ENCODE peak calls at places on chromosomes 1 and 21, in ten cellular contexts. D is GM23338, H is GM12891, V is HCT116, U is HepG2, X is Panc1, F is HL-60, P is GM12892, T is vagina, G is suprapubic skin. W is an unnamed sample.

GRCh38 chr21:41640756-41641509 is 125.9 kb downstream of the RIPK4 start:
- DNase-seq in D (no peak), H (no peak), V (no peak), U (no peak), X (no peak), F (no peak), P (no peak), T (no peak), G (peak), W (no peak)

GRCh38 chr1:230696722-230697432 is 17.0 kb downstream of the AGT start:
- DNase-seq in D (no peak), H (no peak), V (no peak), U (no peak), X (no peak), F (no peak), P (no peak), T (no peak), G (no peak), W (no peak)

GRCh38 chr1:78375996-78376395 is 114.8 kb upstream of the PTGFR start:
- DNase-seq in D (no peak), H (no peak), V (no peak), U (no peak), X (no peak), F (no peak), P (no peak), T (no peak), G (no peak), W (no peak)

GRCh38 chr1:48674641-48675040 is 102.0 kb downstream of the BEND5 start:
- DNase-seq in D (no peak), H (no peak), V (no peak), U (no peak), X (no peak), F (no peak), P (no peak), T (no peak), G (no peak), W (no peak)

GRCh38 chr1:2049517-2050481 is at the start of gene PRKCZ:
- DNase-seq in D (peak), H (peak), V (peak), U (peak), X (no peak), F (no peak), P (peak), T (no peak), G (no peak), W (peak)

GRCh38 chr21:16072692-16073091 is 342.9 kb downstream of the USP25 start:
- DNase-seq in D (no peak), H (no peak), V (no peak), U (no peak), X (no peak), F (no peak), P (no peak), T (no peak), G (no peak), W (no peak)

GRCh38 chr1:115183158-115183557 is 93.9 kb upstream of the TSPAN2 start:
- DNase-seq in D (peak), H (no peak), V (no peak), U (no peak), X (no peak), F (no peak), P (no peak), T (no peak), G (no peak), W (no peak)

GRCh38 chr1:118136511-118136937 is 48.5 kb downstream of the SPAG17 start:
- DNase-seq in D (no peak), H (peak), V (no peak), U (no peak), X (no peak), F (no peak), P (peak), T (no peak), G (no peak), W (no peak)

GRCh38 chr1:110477445-110477957 is 26.6 kb downstream of the PROK1 start:
- DNase-seq in D (peak), H (no peak), V (peak), U (no peak), X (no peak), F (no peak), P (no peak), T (no peak), G (no peak), W (no peak)

GRCh38 chr1:151060241-151061011 is at the start of gene MLLT11:
- DNase-seq in D (peak), H (no peak), V (no peak), U (no peak), X (no peak), F (no peak), P (no peak), T (no peak), G (no peak), W (no peak)

GRCh38 chr1:6536291-6536690 is 18.0 kb downstream of the NOL9 start:
- DNase-seq in D (no peak), H (no peak), V (no peak), U (no peak), X (no peak), F (no peak), P (no peak), T (no peak), G (no peak), W (no peak)

GRCh38 chr1:204751480-204751879 is 65.9 kb upstream of the LRRN2 start:
- DNase-seq in D (no peak), H (no peak), V (no peak), U (no peak), X (no peak), F (no peak), P (no peak), T (no peak), G (peak), W (no peak)

GRCh38 chr1:147243228-147243685 is 773 bp downstream of the CHD1L start:
- DNase-seq in D (peak), H (no peak), V (no peak), U (peak), X (no peak), F (peak), P (peak), T (no peak), G (no peak), W (no peak)

GRCh38 chr1:22814176-22815042 is 103.8 kb downstream of the EPHB2 start:
- DNase-seq in D (no peak), H (no peak), V (no peak), U (no peak), X (no peak), F (no peak), P (no peak), T (no peak), G (no peak), W (no peak)
- TF ChIP-seq POLR2AphosphoS5 in D (no peak), H (no peak), V (no peak), U (no peak), X (no peak), F (no peak), P (no peak), T (no peak), G (no peak), W (no peak)

DNA sequence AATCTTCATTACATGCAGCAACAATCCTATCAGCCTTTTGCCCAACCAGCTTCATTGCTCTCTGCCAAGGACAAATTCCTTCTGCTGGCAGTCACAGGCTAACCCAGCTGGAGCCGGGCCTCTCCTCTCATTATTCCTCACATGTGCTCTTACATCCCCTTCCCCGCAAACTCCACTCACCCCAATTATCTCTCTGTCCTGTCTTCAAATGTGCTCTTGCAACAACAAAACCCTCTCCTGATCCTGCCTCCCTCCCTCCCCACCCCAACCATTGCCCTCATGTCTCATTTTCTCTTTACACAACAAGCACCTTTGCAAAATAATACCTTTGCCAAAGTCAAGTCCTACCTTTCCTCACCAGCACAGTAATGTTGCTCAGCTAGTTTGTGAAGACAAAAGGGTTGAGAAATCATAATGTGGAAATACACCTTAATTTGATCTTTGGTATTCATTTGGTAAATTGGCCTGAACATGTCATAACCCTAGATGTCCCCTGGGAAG is 36.0 kb upstream of the DHCR24 start:
- DNase-seq in D (no peak), H (no peak), V (no peak), U (peak), X (no peak), F (no peak), P (no peak), T (no peak), G (no peak), W (peak)
- TF ChIP-seq POLR2AphosphoS5 in D (no peak), H (no peak), V (no peak), U (no peak), X (no peak), F (no peak), P (no peak), T (peak), G (no peak), W (no peak)

DNA sequence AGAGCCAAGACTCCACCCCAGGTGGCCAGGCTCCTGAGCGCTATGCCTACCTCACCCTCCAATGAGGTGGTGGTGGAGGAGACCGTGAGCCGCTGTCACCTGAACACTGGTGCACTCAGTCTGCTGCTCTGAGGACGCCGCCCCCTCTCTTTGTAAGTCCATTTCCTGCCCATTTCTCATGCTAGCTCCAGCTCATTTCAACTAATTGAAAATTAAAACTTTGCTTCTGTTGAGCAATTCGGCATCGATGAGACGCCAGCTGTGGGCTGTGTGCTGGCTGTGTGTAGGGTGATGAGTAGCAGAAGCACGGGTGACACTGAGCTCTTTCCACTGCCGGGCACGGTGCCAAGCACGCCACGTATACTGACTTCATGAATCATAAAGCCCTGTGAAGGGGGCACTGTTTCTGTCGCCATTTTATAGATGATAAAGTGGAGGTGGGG is 11.2 kb downstream of the TNFRSF1B start:
- DNase-seq in D (peak), H (no peak), V (peak), U (no peak), X (no peak), F (peak), P (no peak), T (no peak), G (no peak), W (no peak)
- TF ChIP-seq POLR2AphosphoS5 in D (no peak), H (no peak), V (no peak), U (no peak), X (no peak), F (no peak), P (no peak), T (no peak), G (no peak), W (no peak)

DNA sequence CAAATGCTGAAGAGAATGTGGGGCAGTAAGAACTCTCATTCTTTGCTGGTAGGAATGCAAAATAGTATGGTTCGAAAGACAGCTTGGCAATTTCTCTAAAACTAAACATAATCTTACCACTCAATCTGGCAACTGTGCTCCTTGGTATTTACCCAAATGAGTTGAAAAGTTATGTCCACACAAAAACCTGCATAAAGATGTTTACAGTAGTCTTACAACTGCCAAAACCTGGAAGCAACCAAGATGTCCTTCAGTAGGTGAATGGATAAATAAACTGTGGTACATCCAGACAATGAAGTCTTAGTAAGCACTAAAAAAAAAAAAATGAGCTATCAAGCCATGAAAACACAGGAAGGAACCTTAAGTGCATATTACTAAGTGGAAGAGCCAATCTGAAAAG is 26.4 kb downstream of the TARBP1 start:
- DNase-seq in D (no peak), H (no peak), V (no peak), U (no peak), X (no peak), F (no peak), P (no peak), T (no peak), G (no peak), W (no peak)
- TF ChIP-seq POLR2AphosphoS5 in D (no peak), H (no peak), V (no peak), U (no peak), X (no peak), F (no peak), P (no peak), T (no peak), G (no peak), W (no peak)

GRCh38 chr1:30779294-30780071 is 21.9 kb upstream of the LAPTM5 start:
- DNase-seq in D (peak), H (peak), V (peak), U (peak), X (peak), F (peak), P (peak), T (no peak), G (peak), W (peak)
- TF ChIP-seq POLR2AphosphoS5 in D (no peak), H (no peak), V (no peak), U (no peak), X (no peak), F (no peak), P (no peak), T (no peak), G (no peak), W (no peak)

DNA sequence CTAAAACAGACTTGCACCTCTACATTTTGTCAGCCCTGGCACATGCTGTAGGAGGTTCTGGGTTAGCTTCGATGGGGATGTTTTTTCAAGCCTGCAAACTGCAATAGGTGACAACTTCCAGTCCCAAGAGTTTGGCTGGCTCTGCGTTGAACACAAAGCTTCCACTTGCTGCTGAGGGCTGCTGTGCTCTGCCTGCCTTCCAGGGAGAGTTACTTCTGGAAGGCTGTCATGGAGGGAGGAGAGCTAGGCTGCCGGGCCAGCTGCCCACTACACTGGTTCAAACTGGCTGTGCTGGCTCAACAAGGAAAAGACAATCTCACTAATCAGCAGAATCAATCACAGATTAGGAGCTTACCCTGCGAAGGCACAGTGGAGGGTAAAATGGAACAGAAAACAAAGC is 46.7 kb upstream of the PPP2R5A start:
- DNase-seq in D (no peak), H (no peak), V (no peak), U (no peak), X (no peak), F (no peak), P (no peak), T (no peak), G (no peak), W (peak)
- TF ChIP-seq POLR2AphosphoS5 in D (no peak), H (no peak), V (no peak), U (no peak), X (no peak), F (no peak), P (no peak), T (no peak), G (no peak), W (no peak)

GRCh38 chr1:119160435-119160834 is 20.0 kb upstream of the WARS2 start:
- DNase-seq in D (no peak), H (no peak), V (no peak), U (no peak), X (no peak), F (no peak), P (no peak), T (no peak), G (no peak), W (no peak)

GRCh38 chr1:119163396-119163795 is 22.9 kb upstream of the WARS2 start:
- DNase-seq in D (no peak), H (no peak), V (no peak), U (no peak), X (no peak), F (no peak), P (no peak), T (no peak), G (no peak), W (no peak)

GRCh38 chr1:119159963-119160362 is 19.5 kb upstream of the WARS2 start:
- DNase-seq in D (no peak), H (no peak), V (no peak), U (no peak), X (no peak), F (no peak), P (no peak), T (no peak), G (no peak), W (no peak)

GRCh38 chr1:119159096-119159495 is 18.6 kb upstream of the WARS2 start:
- DNase-seq in D (no peak), H (no peak), V (no peak), U (no peak), X (no peak), F (no peak), P (no peak), T (no peak), G (no peak), W (no peak)

GRCh38 chr1:119160851-119161250 is 20.4 kb upstream of the WARS2 start:
- DNase-seq in D (no peak), H (no peak), V (no peak), U (no peak), X (no peak), F (no peak), P (no peak), T (no peak), G (no peak), W (no peak)
- TF ChIP-seq POLR2AphosphoS5 in D (no peak), H (no peak), V (no peak), U (no peak), X (no peak), F (no peak), P (no peak), T (no peak), G (no peak), W (no peak)

DNA sequence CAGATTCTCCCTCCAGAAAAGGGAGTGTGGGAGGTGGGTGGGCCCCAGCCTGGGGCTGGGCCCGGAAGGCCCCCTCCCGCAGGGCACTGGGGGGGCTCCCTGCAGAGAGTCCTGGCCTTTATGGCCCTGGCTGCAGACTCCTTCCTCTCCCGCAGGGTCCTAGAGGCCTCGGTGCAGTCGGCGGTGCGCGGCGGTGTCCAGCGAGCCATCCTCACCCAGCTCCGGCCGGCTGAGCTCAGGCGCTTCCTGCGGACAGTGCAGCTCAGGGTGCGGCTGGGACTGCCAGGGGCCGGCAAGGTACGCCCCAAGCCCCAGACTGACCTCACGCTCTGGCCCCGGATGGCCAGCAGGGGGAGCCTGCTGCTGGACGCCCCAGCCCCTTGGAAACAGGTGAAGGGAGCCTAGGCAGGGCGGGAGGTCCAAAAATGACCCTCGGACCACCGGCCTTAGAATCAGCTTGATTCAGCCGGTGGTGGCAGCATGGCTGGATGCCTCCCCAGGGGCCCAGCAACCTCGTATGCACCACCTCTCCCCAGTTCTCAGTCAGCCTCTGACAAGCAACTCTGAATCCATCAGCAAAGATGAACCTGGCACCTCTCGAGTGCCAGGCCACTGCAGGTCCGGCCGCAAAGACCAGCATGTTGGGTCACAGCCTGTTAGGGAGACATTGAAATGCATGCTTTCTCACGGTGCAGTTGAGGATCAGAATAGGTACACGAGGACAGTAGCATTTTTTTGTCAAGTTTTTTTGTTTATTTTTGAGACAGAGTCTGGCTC is 20.6 kb downstream of the MTHFR start:
- DNase-seq in D (peak), H (peak), V (peak), U (peak), X (no peak), F (peak), P (peak), T (no peak), G (peak), W (no peak)
- TF ChIP-seq POLR2AphosphoS5 in D (no peak), H (no peak), V (peak), U (no peak), X (no peak), F (no peak), P (no peak), T (no peak), G (no peak), W (peak)

GRCh38 chr1:84847253-84848247 is 45.5 kb downstream of the LPAR3 start:
- DNase-seq in D (no peak), H (no peak), V (peak), U (peak), X (peak), F (peak), P (no peak), T (no peak), G (no peak), W (peak)
- TF ChIP-seq POLR2AphosphoS5 in D (no peak), H (no peak), V (peak), U (no peak), X (peak), F (peak), P (no peak), T (no peak), G (no peak), W (no peak)

DNA sequence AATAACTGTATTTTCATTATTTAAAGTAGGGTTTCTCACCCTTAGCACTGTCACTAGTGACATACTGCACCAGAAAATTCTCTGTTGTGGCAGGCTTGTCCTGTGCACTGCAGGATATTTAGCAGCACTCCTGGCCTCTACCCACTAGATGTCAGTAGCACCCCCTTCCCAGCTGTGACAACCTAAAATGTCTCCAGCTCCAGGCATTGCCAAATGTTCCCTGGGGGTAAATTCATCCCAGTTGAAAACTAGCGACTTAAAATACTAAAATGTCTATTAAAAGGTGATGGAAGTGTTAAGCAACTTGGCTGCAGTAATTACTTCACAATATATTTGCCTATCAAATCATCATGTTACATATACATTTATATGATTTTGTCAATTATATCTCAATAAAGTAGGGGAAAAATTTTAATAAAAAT is 74.7 kb downstream of the ARID4B start:
- DNase-seq in D (peak), H (no peak), V (peak), U (peak), X (peak), F (peak), P (no peak), T (no peak), G (no peak), W (no peak)
- TF ChIP-seq POLR2AphosphoS5 in D (no peak), H (no peak), V (no peak), U (no peak), X (no peak), F (no peak), P (no peak), T (no peak), G (no peak), W (no peak)

W was measured in breast epithelium.